ENCODE peak calls at places on chromosomes 4 and X, in eight cellular contexts. Y is neural crest cell; R is stimulated activated CD8-positive, alpha-beta memory T cell treated with anti-CD3 and anti-CD28 coated beads, Interleukin-15, amount 100 ng/mL, for 24 hours; B is breast epithelium; X is glutamatergic neuron; K is NCI-H1092 treated with DMSO at 0.1 percent for 48 hours; O is HepG2; T is MM.1S. G is an unnamed sample.

GRCh38 chrX:31658360-31658759 is 586.5 kb upstream of the FTHL17 start:
- DNase-seq in Y (no peak), R (no peak), B (no peak), X (no peak), K (peak; percentile 25), O (peak; percentile 1), T (peak; percentile 37), G (peak; percentile 54)

GRCh38 chr4:108114503-108114902 is 54.2 kb downstream of the LEF1 start:
- DNase-seq in Y (no peak), R (no peak), B (no peak), X (no peak), K (no peak), O (no peak), T (no peak), G (no peak)

GRCh38 chr4:20544645-20545044 is 155.6 kb upstream of the PACRGL start:
- DNase-seq in Y (no peak), R (no peak), B (no peak), X (no peak), K (peak; percentile 79), O (peak; percentile 14), T (peak; percentile 23), G (peak; percentile 63)

GRCh38 chr4:177448850-177449249 is 6.6 kb upstream of the AGA start:
- DNase-seq in Y (no peak), R (no peak), B (no peak), X (no peak), K (no peak), O (no peak), T (no peak), G (no peak)

GRCh38 chrX:140503714-140504351 is 1.0 kb downstream of the SOX3 start:
- DNase-seq in Y (peak; percentile 42), R (no peak), B (no peak), X (peak; percentile 65), K (no peak), O (no peak), T (no peak), G (no peak)

GRCh38 chrX:38965883-38966282 is 164.6 kb downstream of the MID1IP1 start:
- DNase-seq in Y (no peak), R (no peak), B (no peak), X (no peak), K (no peak), O (no peak), T (no peak), G (no peak)

GRCh38 chrX:29422034-29422433 is 793.3 kb upstream of the MAGEB2 start:
- DNase-seq in Y (no peak), R (no peak), B (no peak), X (no peak), K (no peak), O (no peak), T (no peak), G (no peak)

GRCh38 chr4:101205878-101206277 is 141.4 kb downstream of the PPP3CA start:
- DNase-seq in Y (no peak), R (no peak), B (no peak), X (no peak), K (no peak), O (no peak), T (no peak), G (no peak)

GRCh38 chr4:15318621-15319348 is 109.0 kb upstream of the C1QTNF7 start:
- DNase-seq in Y (no peak), R (no peak), B (no peak), X (no peak), K (no peak), O (no peak), T (no peak), G (no peak)

GRCh38 chr4:107467461-107467860 is 252.6 kb downstream of the PAPSS1 start:
- DNase-seq in Y (no peak), R (no peak), B (no peak), X (no peak), K (no peak), O (no peak), T (no peak), G (no peak)

GRCh38 chr4:142475663-142476062 is 370.4 kb downstream of the INPP4B start:
- DNase-seq in Y (no peak), R (no peak), B (no peak), X (no peak), K (no peak), O (no peak), T (no peak), G (no peak)

GRCh38 chr4:16264798-16265197 is 38.5 kb upstream of the TAPT1 start:
- DNase-seq in Y (no peak), R (no peak), B (no peak), X (no peak), K (peak; percentile 21), O (peak; percentile 36), T (peak; percentile 55), G (peak; percentile 60)

GRCh38 chrX:71224969-71225368 is 1.9 kb downstream of the GJB1 start:
- DNase-seq in Y (no peak), R (no peak), B (no peak), X (no peak), K (no peak), O (peak; percentile 55), T (no peak), G (no peak)

GRCh38 chrX:48715066-48715465 is 18.5 kb downstream of the SUV39H1 start:
- DNase-seq in Y (no peak), R (no peak), B (no peak), X (no peak), K (no peak), O (no peak), T (no peak), G (no peak)

GRCh38 chrX:107712231-107713204 is 63.1 kb downstream of the TSC22D3 start:
- DNase-seq in Y (no peak), R (no peak), B (no peak), X (no peak), K (no peak), O (no peak), T (no peak), G (no peak)

GRCh38 chr4:3432381-3432790 is 9.4 kb upstream of the HGFAC start:
- DNase-seq in Y (no peak), R (no peak), B (no peak), X (no peak), K (no peak), O (no peak), T (no peak), G (no peak)

G was measured in SK-MEL-5.